ENCODE peak calls at places on chromosomes 16 and 17, in five cellular contexts. L is cardiac muscle cell, U is PC-3, E is esophagus squamous epithelium, X is left ventricle myocardium inferior. Z is an unnamed sample. For H3K27me3 and H3K4me1, the result is how much of the 10 kb centered on the place peaks cover.

GRCh38 chr17:57954421-57955182 is 610 bp downstream of the CUEDC1 start:
- DNase-seq in L (peak), U (peak), E (no peak), X (peak), Z (peak)

GRCh38 chr16:66167564-66168291 is 198.8 kb upstream of the CDH5 start:
- DNase-seq in L (peak), U (peak), E (no peak), X (no peak), Z (no peak)

GRCh38 chr17:73609078-73609477 is 35.2 kb downstream of the SDK2 start:
- DNase-seq in L (no peak), U (no peak), E (no peak), X (no peak), Z (no peak)

GRCh38 chr17:75325827-75326586 is 36.8 kb upstream of the SLC25A19 start:
- DNase-seq in L (no peak), U (no peak), E (no peak), X (no peak), Z (no peak)

GRCh38 chr17:31724026-31724425 is 135.0 kb downstream of the COPRS start:
- DNase-seq in L (no peak), U (no peak), E (no peak), X (no peak), Z (no peak)

GRCh38 chr17:60770946-60771422 is 93.3 kb downstream of the BCAS3 start:
- DNase-seq in L (no peak), U (no peak), E (no peak), X (no peak), Z (no peak)

GRCh38 chr17:75130632-75131277 is 787 bp downstream of the NT5C start:
- DNase-seq in L (peak), U (peak), E (no peak), X (peak), Z (no peak)

GRCh38 chr17:46154151-46154816 is 38.9 kb downstream of the KANSL1 start:
- DNase-seq in L (no peak), U (peak), E (no peak), X (no peak), Z (no peak)

GRCh38 chr17:8226536-8227237 is 16.3 kb upstream of the AURKB start:
- DNase-seq in L (peak), U (peak), E (no peak), X (peak), Z (peak)

GRCh38 chr17:82200743-82201497 is 11.7 kb downstream of the CCDC57 start:
- DNase-seq in L (no peak), U (no peak), E (no peak), X (no peak), Z (no peak)

GRCh38 chr16:81450783-81451491 is 6.3 kb downstream of the CMIP start:
- DNase-seq in L (no peak), U (no peak), E (no peak), X (no peak), Z (no peak)

GRCh38 chr17:34990921-34991365 is 10.6 kb downstream of the LIG3 start:
- DNase-seq in L (no peak), U (no peak), E (no peak), X (no peak), Z (peak)

GRCh38 chr16:67661101-67661661 is 421 bp downstream of the PARD6A start:
- DNase-seq in L (peak), U (peak), E (no peak), X (no peak), Z (no peak)

GRCh38 chr16:57366544-57367040 is 5.7 kb upstream of the CX3CL1 start:
- DNase-seq in L (no peak), U (no peak), E (no peak), X (no peak), Z (no peak)

GRCh38 chr16:29995911-29996772 is at the start of gene INO80E:
- DNase-seq in L (peak), U (peak), E (peak), X (peak), Z (peak)

GRCh38 chr16:29993903-29994612 is 1.4 kb downstream of the HIRIP3 start:
- DNase-seq in L (no peak), U (no peak), E (no peak), X (no peak), Z (no peak)

GRCh38 chr16:29994613-29995329 is 646 bp downstream of the HIRIP3 start:
- DNase-seq in L (no peak), U (peak), E (no peak), X (no peak), Z (peak)

GRCh38 chr16:29996773-29997250 is 771 bp downstream of the INO80E start:
- DNase-seq in L (no peak), U (no peak), E (no peak), X (no peak), Z (no peak)

GRCh38 chr16:29995330-29995910 is at the start of gene HIRIP3:
- DNase-seq in L (peak), U (peak), E (peak), X (peak), Z (peak)
- H3K27me3 ChIP-seq in L (under half), U (under half), E (under half), X (under half), Z (under half)

GRCh38 chr16:7775072-7775488 is 442.4 kb downstream of the RBFOX1 start:
- DNase-seq in L (no peak), U (no peak), E (no peak), X (no peak), Z (no peak)

GRCh38 chr16:7772722-7773121 is 440.1 kb downstream of the RBFOX1 start:
- DNase-seq in L (no peak), U (no peak), E (no peak), X (no peak), Z (no peak)
- H3K4me1 ChIP-seq in L (under half), U (under half), E (under half), X (under half), Z (under half)

GRCh38 chr16:26189496-26190005 is 497.8 kb downstream of the HS3ST4 start:
- DNase-seq in L (peak), U (no peak), E (no peak), X (no peak), Z (no peak)
- TF ChIP-seq CTCF in L (no peak), U (no peak), E (no peak), X (no peak), Z (no peak)

GRCh38 chr16:1102333-1102700 is 6.3 kb upstream of the C1QTNF8 start:
- DNase-seq in L (no peak), U (no peak), E (no peak), X (no peak), Z (no peak)

GRCh38 chr16:1101133-1101532 is 5.1 kb upstream of the C1QTNF8 start:
- DNase-seq in L (no peak), U (no peak), E (no peak), X (no peak), Z (no peak)

GRCh38 chr16:1103649-1104005 is 7.6 kb upstream of the C1QTNF8 start:
- DNase-seq in L (no peak), U (no peak), E (no peak), X (no peak), Z (no peak)

GRCh38 chr16:1101573-1102332 is 5.7 kb upstream of the C1QTNF8 start:
- DNase-seq in L (no peak), U (no peak), E (no peak), X (no peak), Z (no peak)

GRCh38 chr16:1102921-1103648 is 7.0 kb upstream of the C1QTNF8 start:
- DNase-seq in L (peak), U (peak), E (no peak), X (peak), Z (peak)
- H3K27me3 ChIP-seq in L (under half), U (under half), E (under half), X (half or more), Z (under half)